ENCODE peak calls at places on chromosome 13, in eight cellular contexts. R is mesothelial cell of epicardium, B is keratinocyte, K is tibial nerve, A is cardiac muscle cell, Z is GM06990, W is colonic mucosa, G is neural crest cell. J is an unnamed sample.

GRCh38 chr13:105979586-105979985 is 555.9 kb downstream of the EFNB2 start:
- DNase-seq in G (no peak), Z (no peak), K (no peak), W (peak), B (no peak), R (no peak), A (peak), J (no peak)

GRCh38 chr13:25372275-25373081 is 704 bp downstream of the ATP8A2 start:
- DNase-seq in K (no peak), R (peak), Z (no peak), G (peak), W (no peak), A (no peak), B (no peak), J (no peak)

GRCh38 chr13:107743523-107743922 is 471.8 kb downstream of the LIG4 start:
- DNase-seq in G (no peak), Z (no peak), K (no peak), A (no peak), B (no peak), W (no peak), R (no peak), J (no peak)

GRCh38 chr13:101144808-101145419 is 271.4 kb downstream of the NALCN start:
- DNase-seq in Z (no peak), R (no peak), B (no peak), K (no peak), W (no peak), G (no peak), A (peak), J (peak)

GRCh38 chr13:35621989-35622388 is 145.5 kb upstream of the MAB21L1 start:
- DNase-seq in W (no peak), B (no peak), R (no peak), G (no peak), K (no peak), Z (no peak), A (peak), J (no peak)

GRCh38 chr13:31282741-31283455 is 83.1 kb downstream of the B3GLCT start:
- DNase-seq in R (no peak), B (no peak), A (peak), W (no peak), G (no peak), Z (no peak), K (no peak), J (no peak)

GRCh38 chr13:53007872-53008271 is 20.7 kb upstream of the OLFM4 start:
- DNase-seq in R (no peak), K (no peak), W (peak), B (no peak), Z (no peak), A (no peak), G (no peak), J (no peak)

GRCh38 chr13:97914537-97914936 is 38.9 kb upstream of the IPO5 start:
- DNase-seq in W (no peak), B (no peak), Z (no peak), K (no peak), G (no peak), R (no peak), A (no peak), J (no peak)

GRCh38 chr13:96898855-96899254 is 95.4 kb downstream of the OXGR1 start:
- DNase-seq in W (no peak), A (no peak), G (no peak), K (no peak), R (no peak), Z (no peak), B (no peak), J (no peak)

GRCh38 chr13:41694902-41695301 is 237.6 kb downstream of the RGCC start:
- DNase-seq in K (peak), W (peak), R (no peak), G (no peak), B (no peak), Z (peak), A (peak), J (peak)

GRCh38 chr13:69641773-69642172 is 465.9 kb upstream of the ATXN8OS start:
- DNase-seq in W (no peak), K (no peak), A (no peak), G (no peak), B (no peak), Z (no peak), R (no peak), J (no peak)

GRCh38 chr13:79646880-79647279 is 165.9 kb downstream of the NDFIP2 start:
- DNase-seq in B (no peak), A (no peak), W (no peak), R (no peak), K (no peak), G (no peak), Z (no peak), J (no peak)

GRCh38 chr13:79645569-79645968 is 164.6 kb downstream of the NDFIP2 start:
- DNase-seq in Z (no peak), W (no peak), B (no peak), G (no peak), A (no peak), R (no peak), K (no peak), J (no peak)

GRCh38 chr13:79642596-79642995 is 161.6 kb downstream of the NDFIP2 start:
- DNase-seq in B (no peak), G (no peak), W (no peak), K (no peak), R (no peak), A (no peak), Z (no peak), J (no peak)

GRCh38 chr13:79648191-79648590 is 167.2 kb downstream of the NDFIP2 start:
- DNase-seq in Z (no peak), W (no peak), B (no peak), G (no peak), R (no peak), A (no peak), K (no peak), J (no peak)

GRCh38 chr13:79647518-79647917 is 166.6 kb downstream of the NDFIP2 start:
- DNase-seq in Z (no peak), G (no peak), W (no peak), B (peak), K (no peak), A (no peak), R (no peak), J (no peak)
- TF ChIP-seq CTCF in Z (no peak), G (no peak), W (no peak), B (no peak), K (no peak), A (no peak), R (no peak), J (no peak)

GRCh38 chr13:99345345-99345744 is 38.1 kb upstream of the GPR183 start:
- DNase-seq in R (no peak), W (no peak), B (no peak), K (no peak), G (no peak), A (no peak), Z (no peak), J (no peak)
- TF ChIP-seq CTCF in R (no peak), W (no peak), B (no peak), K (no peak), G (no peak), A (no peak), Z (no peak), J (no peak)

GRCh38 chr13:29573190-29573589 is 22.3 kb downstream of the SLC7A1 start:
- DNase-seq in B (no peak), G (no peak), A (peak), K (peak), R (no peak), Z (no peak), W (peak), J (peak)
- TF ChIP-seq CTCF in B (no peak), G (no peak), A (no peak), K (no peak), R (no peak), Z (no peak), W (no peak), J (no peak)

GRCh38 chr13:26873174-26873698 is 112.7 kb upstream of the GPR12 start:
- DNase-seq in Z (no peak), G (no peak), B (no peak), A (no peak), K (no peak), R (no peak), W (no peak), J (no peak)
- TF ChIP-seq CTCF in Z (no peak), G (no peak), B (no peak), A (no peak), K (no peak), R (no peak), W (no peak), J (no peak)

DNA sequence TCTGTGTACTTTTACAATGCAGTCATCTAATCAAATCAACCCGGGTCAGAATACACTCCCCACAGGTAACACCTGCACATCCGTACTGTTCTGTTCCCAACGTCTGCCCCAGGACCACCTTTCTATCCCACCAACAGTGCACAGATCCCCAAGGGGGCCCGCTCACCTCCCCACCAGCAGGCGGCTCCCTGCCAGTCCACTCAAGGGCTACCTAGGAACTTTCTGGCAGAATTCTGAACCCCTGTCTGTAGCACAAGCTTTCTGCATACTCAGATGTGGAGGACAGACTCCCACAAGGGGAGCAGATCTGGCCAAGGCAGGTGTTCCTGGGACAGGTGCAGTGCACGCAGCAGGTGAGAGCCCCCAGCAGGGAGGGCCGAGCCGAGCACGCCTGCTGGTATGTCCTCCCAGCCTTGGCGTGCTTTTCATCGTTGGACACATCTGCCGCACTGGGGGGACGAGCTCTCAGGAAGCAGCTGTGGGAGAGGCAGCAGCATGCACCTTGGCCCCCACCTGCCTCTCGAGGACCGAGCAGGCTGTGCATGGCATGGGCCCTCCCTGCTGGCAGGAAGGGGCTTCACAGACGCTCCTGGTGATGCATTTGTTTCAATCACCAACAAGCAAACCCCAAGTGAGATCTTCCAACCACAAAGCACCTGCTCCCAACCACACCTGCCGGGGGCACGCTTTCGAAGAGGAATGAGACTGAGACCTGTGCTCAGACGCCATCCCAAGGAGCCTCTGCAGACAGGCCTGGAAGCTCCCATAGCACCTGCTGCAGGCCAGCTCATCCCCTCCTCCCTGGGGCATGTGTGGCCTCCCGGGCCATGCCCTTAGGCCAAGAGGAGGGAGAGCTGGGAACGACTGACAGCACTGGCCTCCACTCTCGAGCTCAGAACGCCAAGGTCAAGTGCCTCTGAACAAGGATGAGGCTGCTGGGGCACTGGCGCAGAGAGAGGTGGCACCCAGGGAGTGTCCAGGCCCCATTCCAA is 35.9 kb downstream of the RAB20 start:
- DNase-seq in K (no peak), W (peak), Z (peak), A (no peak), R (no peak), B (no peak), G (no peak), J (peak)
- TF ChIP-seq CTCF in K (no peak), W (no peak), Z (peak), A (no peak), R (no peak), B (no peak), G (no peak), J (peak)

GRCh38 chr13:89115307-89115706 is 1444.1 kb downstream of the SLITRK5 start:
- DNase-seq in G (no peak), A (no peak), K (no peak), R (no peak), B (no peak), W (no peak), Z (no peak), J (no peak)
- TF ChIP-seq CTCF in G (peak), A (no peak), K (no peak), R (peak), B (peak), W (no peak), Z (peak), J (no peak)

GRCh38 chr13:71067164-71067815 is 799.7 kb downstream of the DACH1 start:
- DNase-seq in G (no peak), A (no peak), R (no peak), K (no peak), B (no peak), Z (no peak), W (no peak), J (no peak)
- TF ChIP-seq CTCF in G (peak), A (no peak), R (no peak), K (no peak), B (no peak), Z (no peak), W (no peak), J (no peak)

GRCh38 chr13:36858285-36858684 is 39.3 kb downstream of the RFXAP start:
- DNase-seq in B (no peak), A (peak), Z (no peak), W (no peak), G (no peak), K (peak), R (no peak), J (peak)
- TF ChIP-seq CTCF in B (peak), A (peak), Z (peak), W (peak), G (peak), K (peak), R (peak), J (peak)